ENCODE peak calls at places on chromosomes 16 and 17, in ten cellular contexts. E is posterior vena cava, O is cardiac muscle cell, K is fibroblast of the aortic adventitia, A is midbrain, N is OCI-M1, F is AG20443, G is KBM-7, B is left ventricle myocardium inferior, V is iris pigment epithelial cell. S is an unnamed sample.

GRCh38 chr16:66935319-66936011 is at the start of gene CES2:
- DNase-seq in E (no peak), O (no peak), K (peak), A (no peak), N (no peak), F (peak), G (no peak), B (peak), V (peak), S (no peak)

GRCh38 chr16:83344014-83344413 is 463.8 kb upstream of the HSBP1 start:
- DNase-seq in E (no peak), O (no peak), K (peak), A (no peak), N (no peak), F (peak), G (no peak), B (no peak), V (peak), S (no peak)

GRCh38 chr17:37081287-37081686 is 132.5 kb downstream of the AATF start:
- DNase-seq in E (no peak), O (no peak), K (peak), A (no peak), N (peak), F (no peak), G (peak), B (no peak), V (peak), S (no peak)

GRCh38 chr17:17774009-17774881 is 62.5 kb downstream of the SREBF1 start:
- DNase-seq in E (no peak), O (no peak), K (peak), A (peak), N (no peak), F (no peak), G (no peak), B (peak), V (no peak), S (no peak)

GRCh38 chr17:71203953-71204352 is 916.9 kb upstream of the SOX9 start:
- DNase-seq in E (no peak), O (no peak), K (no peak), A (no peak), N (no peak), F (peak), G (no peak), B (no peak), V (peak), S (no peak)

GRCh38 chr16:69924041-69924775 is 26.9 kb upstream of the CLEC18A start:
- DNase-seq in E (peak), O (no peak), K (no peak), A (no peak), N (no peak), F (no peak), G (no peak), B (no peak), V (no peak), S (no peak)

GRCh38 chr17:63497708-63498483 is 21.0 kb downstream of the ACE start:
- DNase-seq in E (no peak), O (peak), K (no peak), A (no peak), N (no peak), F (no peak), G (no peak), B (no peak), V (peak), S (no peak)

GRCh38 chr16:10959161-10959560 is 14.8 kb downstream of the CLEC16A start:
- DNase-seq in E (no peak), O (no peak), K (no peak), A (no peak), N (no peak), F (no peak), G (no peak), B (no peak), V (no peak), S (no peak)

GRCh38 chr16:56352351-56353053 is 72.8 kb downstream of the AMFR start:
- DNase-seq in E (peak), O (no peak), K (no peak), A (no peak), N (no peak), F (no peak), G (no peak), B (no peak), V (no peak), S (no peak)

GRCh38 chr17:521561-522325 is 169.1 kb upstream of the RPH3AL start:
- DNase-seq in E (peak), O (no peak), K (no peak), A (no peak), N (no peak), F (no peak), G (no peak), B (no peak), V (peak), S (no peak)

GRCh38 chr17:34980681-34981537 is 597 bp downstream of the LIG3 start:
- DNase-seq in E (peak), O (peak), K (peak), A (peak), N (peak), F (peak), G (peak), B (peak), V (peak), S (peak)

GRCh38 chr17:75077490-75078096 is 10.2 kb upstream of the SLC16A5 start:
- DNase-seq in E (peak), O (no peak), K (no peak), A (peak), N (peak), F (peak), G (no peak), B (peak), V (peak), S (peak)

GRCh38 chr16:84513111-84514065 is 8.9 kb upstream of the MEAK7 start:
- DNase-seq in E (peak), O (no peak), K (no peak), A (no peak), N (no peak), F (peak), G (no peak), B (no peak), V (peak), S (no peak)

GRCh38 chr17:57442914-57443571 is 186.7 kb downstream of the MSI2 start:
- DNase-seq in E (peak), O (peak), K (no peak), A (no peak), N (no peak), F (peak), G (peak), B (peak), V (peak), S (peak)

GRCh38 chr17:75832652-75833400 is 11.4 kb downstream of the UNC13D start:
- DNase-seq in E (no peak), O (peak), K (no peak), A (no peak), N (no peak), F (no peak), G (no peak), B (no peak), V (no peak), S (no peak)

GRCh38 chr17:82300707-82301270 is 16.6 kb downstream of the CD7 start:
- DNase-seq in E (peak), O (peak), K (peak), A (peak), N (peak), F (peak), G (peak), B (peak), V (peak), S (peak)

GRCh38 chr16:2081685-2082084 is 33.9 kb downstream of the TSC2 start:
- DNase-seq in E (no peak), O (no peak), K (no peak), A (no peak), N (no peak), F (no peak), G (no peak), B (no peak), V (no peak), S (no peak)

GRCh38 chr17:21166599-21167265 is 40.0 kb downstream of the DHRS7B start:
- DNase-seq in E (no peak), O (no peak), K (peak), A (peak), N (no peak), F (peak), G (no peak), B (no peak), V (peak), S (no peak)

GRCh38 chr16:20147091-20147490 is 73.4 kb upstream of the GPR139 start:
- DNase-seq in E (no peak), O (no peak), K (no peak), A (no peak), N (no peak), F (no peak), G (no peak), B (no peak), V (no peak), S (no peak)

GRCh38 chr17:77353684-77354419 is 213.1 kb downstream of the SEC14L1 start:
- DNase-seq in E (no peak), O (no peak), K (no peak), A (no peak), N (no peak), F (no peak), G (no peak), B (no peak), V (no peak), S (no peak)

GRCh38 chr17:63837480-63837879 is 5.0 kb downstream of the SMARCD2 start:
- DNase-seq in E (no peak), O (no peak), K (no peak), A (no peak), N (no peak), F (no peak), G (no peak), B (no peak), V (no peak), S (no peak)

GRCh38 chr17:71494045-71494444 is 626.8 kb upstream of the SOX9 start:
- DNase-seq in E (no peak), O (no peak), K (peak), A (no peak), N (no peak), F (peak), G (no peak), B (no peak), V (peak), S (no peak)

S was measured in head of caudate nucleus.